ENCODE peak calls at places on chromosomes 5 and 9, in eight cellular contexts. W is neural progenitor cell; Q is right atrium auricular region; R is epithelial cell of esophagus; B is CD8-positive, alpha-beta memory T cell; J is uterus; O is brain microvascular endothelial cell; K is CD8-positive, alpha-beta T cell. Z is an unnamed sample.
A peak's percentile ranks its signal among the peaks of the same experiment; 100 is the strongest.

GRCh38 chr9:127406799-127407504 is 10.0 kb downstream of the SLC2A8 start:
- DNase-seq in J (no peak), O (no peak), Q (no peak), R (no peak), B (no peak), K (no peak), W (no peak), Z (no peak)

GRCh38 chr9:82466616-82467251 is 478.2 kb downstream of the SPATA31D1 start:
- DNase-seq in O (no peak), R (peak; percentile 26), W (peak; percentile 86), K (no peak), B (no peak), Q (no peak), J (no peak), Z (no peak)

GRCh38 chr5:93336330-93337110 is 244.5 kb downstream of the NR2F1-AS1 start:
- DNase-seq in W (no peak), Q (no peak), B (no peak), R (peak; percentile 16), O (no peak), J (no peak), K (no peak), Z (no peak)

GRCh38 chr9:126672634-126673284 is 59.0 kb downstream of the LMX1B start:
- DNase-seq in J (no peak), R (peak; percentile 23), O (no peak), Q (no peak), B (no peak), W (peak; percentile 62), K (no peak), Z (no peak)

GRCh38 chr5:1220831-1221230 is 4.3 kb upstream of the SLC6A18 start:
- DNase-seq in B (no peak), K (no peak), O (no peak), W (no peak), R (no peak), J (no peak), Q (no peak), Z (no peak)

GRCh38 chr5:110884005-110884404 is 145.2 kb downstream of the SLC25A46 start:
- DNase-seq in Q (no peak), O (no peak), J (no peak), W (no peak), K (no peak), R (peak; percentile 55), B (no peak), Z (no peak)

GRCh38 chr5:149456597-149457392 is 77.7 kb upstream of the IL17B start:
- DNase-seq in K (no peak), B (no peak), R (no peak), Q (no peak), W (no peak), J (no peak), O (no peak), Z (no peak)

GRCh38 chr9:74463825-74464224 is 33.3 kb upstream of the RORB start:
- DNase-seq in K (no peak), B (no peak), W (no peak), R (no peak), O (no peak), J (no peak), Q (no peak), Z (no peak)

GRCh38 chr9:14207352-14207995 is 106.5 kb downstream of the NFIB start:
- DNase-seq in Q (no peak), O (no peak), K (no peak), B (no peak), W (no peak), R (no peak), J (no peak), Z (no peak)

GRCh38 chr9:14205463-14205862 is 108.5 kb downstream of the NFIB start:
- DNase-seq in K (no peak), B (no peak), Q (no peak), O (peak; percentile 65), J (no peak), R (peak; percentile 90), W (no peak), Z (peak; percentile 24)

GRCh38 chr9:14198544-14199510 is 115.1 kb downstream of the NFIB start:
- DNase-seq in W (peak; percentile 49), K (no peak), B (no peak), Q (peak; percentile 79), O (peak; percentile 63), R (peak; percentile 70), J (peak; percentile 54), Z (no peak)

GRCh38 chr9:14198049-14198448 is 115.9 kb downstream of the NFIB start:
- DNase-seq in J (no peak), W (no peak), R (no peak), K (no peak), B (no peak), Q (no peak), O (no peak), Z (no peak)

DNA sequence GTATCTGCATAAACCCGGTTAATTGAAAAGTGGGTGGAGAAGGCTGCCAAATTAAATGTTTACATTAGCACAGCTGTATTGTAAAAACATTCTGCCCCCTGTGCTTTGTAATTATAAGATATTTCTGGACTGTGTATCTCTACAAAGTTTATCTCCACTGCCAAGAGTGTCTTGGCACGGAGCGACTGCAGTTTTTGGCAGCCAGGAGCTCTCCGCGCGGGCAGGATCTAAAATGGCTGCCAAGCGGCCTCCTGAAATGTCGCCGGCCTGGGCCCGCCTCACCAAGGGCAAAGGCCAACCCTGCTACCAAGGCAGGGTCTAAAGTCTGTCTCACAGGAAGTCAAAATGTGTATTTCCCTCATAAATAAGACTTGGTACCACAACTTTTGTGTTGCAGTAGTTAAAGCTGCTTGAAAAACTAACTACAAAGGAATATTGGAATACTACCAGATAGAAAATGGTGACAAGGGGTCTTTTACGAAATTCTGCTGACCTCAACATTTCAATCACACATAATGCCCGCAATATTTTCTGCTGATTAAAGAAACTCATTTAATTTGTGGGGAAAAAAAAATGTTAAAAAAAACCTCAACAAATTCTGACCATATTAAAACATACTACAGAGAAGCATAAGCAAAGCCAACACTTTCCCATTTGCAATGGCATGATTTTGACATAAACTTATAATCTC is 110.4 kb downstream of the NFIB start:
- DNase-seq in B (no peak), O (peak; percentile 45), K (no peak), J (peak; percentile 55), W (no peak), Q (no peak), R (no peak), Z (no peak)
- H3K4me3 ChIP-seq in B (no peak overlapping the region), O (no peak overlapping the region), K (no peak overlapping the region), J (no peak overlapping the region), W (no peak overlapping the region), Q (no peak overlapping the region), R (no peak overlapping the region), Z (no peak overlapping the region)

DNA sequence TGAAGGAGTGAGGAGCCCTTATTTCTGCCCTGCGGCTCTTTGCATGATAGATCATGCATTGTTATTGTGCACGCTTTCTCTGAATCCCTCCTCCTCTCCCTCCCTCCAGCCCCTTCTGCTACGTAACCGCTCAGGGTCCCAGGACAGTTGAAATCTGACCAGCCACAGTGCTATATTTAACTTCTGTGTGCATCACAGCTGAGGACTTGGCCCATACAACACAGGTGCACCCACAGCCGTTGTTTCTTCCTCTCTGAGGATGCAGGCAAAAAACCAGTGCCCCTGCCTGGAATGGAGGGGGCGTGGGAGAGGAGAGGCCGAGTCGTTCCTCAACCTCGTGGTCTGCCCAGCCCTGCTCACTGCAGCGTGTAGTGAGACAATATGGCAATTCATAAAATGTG is 335.6 kb upstream of the CLINT1 start:
- DNase-seq in B (no peak), K (no peak), W (no peak), Q (no peak), J (no peak), O (no peak), R (no peak), Z (no peak)
- H3K4me3 ChIP-seq in B (no peak overlapping the region), K (no peak overlapping the region), W (no peak overlapping the region), Q (no peak overlapping the region), J (no peak overlapping the region), O (no peak overlapping the region), R (no peak overlapping the region), Z (no peak overlapping the region)

GRCh38 chr9:114954986-114955623 is 24.7 kb upstream of the TNFSF8 start:
- DNase-seq in J (no peak), O (no peak), R (no peak), B (no peak), Q (no peak), K (no peak), W (no peak), Z (no peak)

GRCh38 chr9:114953917-114954316 is 23.5 kb upstream of the TNFSF8 start:
- DNase-seq in B (no peak), Q (peak; percentile 74), K (no peak), O (peak; percentile 46), W (no peak), R (peak; percentile 80), J (peak; percentile 16), Z (peak; percentile 19)

GRCh38 chr9:114957558-114957957 is 27.2 kb upstream of the TNFSF8 start:
- DNase-seq in O (no peak), B (no peak), R (no peak), W (no peak), J (no peak), Q (no peak), K (no peak), Z (no peak)

GRCh38 chr9:114960276-114960675 is 29.9 kb upstream of the TNFSF8 start:
- DNase-seq in B (no peak), R (no peak), K (no peak), Q (no peak), O (no peak), W (no peak), J (no peak), Z (no peak)

DNA sequence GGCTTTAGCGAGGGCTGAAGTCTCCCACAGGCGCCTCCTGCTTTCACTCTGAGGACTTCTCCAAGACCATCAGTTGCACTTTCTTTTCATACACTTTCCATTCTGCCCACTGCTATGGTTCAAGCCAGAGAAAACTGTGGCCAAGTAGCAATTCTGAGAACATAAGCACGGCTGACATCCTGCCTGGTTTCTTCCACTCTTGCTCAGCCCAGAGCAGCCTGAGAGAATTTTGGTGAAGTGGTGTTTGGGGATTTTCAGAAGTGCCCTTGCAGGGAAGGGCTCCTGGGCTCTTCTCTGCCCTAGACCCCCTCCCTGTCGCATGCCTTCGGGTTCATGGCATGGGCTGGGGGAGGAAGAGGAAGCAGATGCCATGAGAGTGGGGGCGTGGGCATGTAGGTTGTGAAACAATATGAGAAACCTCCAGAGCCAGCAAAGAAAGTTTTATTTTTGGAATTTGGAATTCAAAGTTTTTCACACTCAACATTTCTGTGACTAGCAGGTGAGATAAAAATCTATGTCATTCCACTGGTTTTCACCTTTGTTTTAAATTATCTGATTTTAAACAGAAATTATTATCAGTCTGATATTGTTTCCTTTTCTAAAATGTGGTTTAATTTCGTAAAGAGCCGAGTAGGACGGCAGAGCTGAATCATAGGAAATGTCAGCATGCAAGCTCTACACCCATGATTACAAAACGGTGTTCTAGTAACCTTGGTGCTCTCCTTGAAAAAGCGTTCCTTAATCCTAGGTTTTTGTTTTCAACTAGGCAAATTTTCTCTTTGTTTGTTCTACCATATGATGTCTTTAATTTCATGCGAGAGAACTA is 27.8 kb upstream of the TNFSF8 start:
- DNase-seq in J (no peak), K (peak; percentile 49), R (no peak), W (no peak), Q (peak; percentile 65), B (no peak), O (no peak), Z (no peak)
- H3K4me3 ChIP-seq in J (no peak overlapping the region), K (peak overlapping the region; percentile 13), R (no peak overlapping the region), W (no peak overlapping the region), Q (no peak overlapping the region), B (peak overlapping the region; percentile 3), O (no peak overlapping the region), Z (no peak overlapping the region)

GRCh38 chr9:136549010-136549980 is 3.4 kb upstream of the NOTCH1 start:
- DNase-seq in J (no peak), K (no peak), B (no peak), R (no peak), Q (no peak), W (no peak), O (no peak), Z (no peak)

GRCh38 chr9:136551401-136552116 is 5.7 kb upstream of the NOTCH1 start:
- DNase-seq in J (peak; percentile 92), B (no peak), Q (peak; percentile 85), R (peak; percentile 91), O (peak; percentile 28), K (no peak), W (peak; percentile 70), Z (no peak)

GRCh38 chr9:136552117-136552685 is 6.4 kb upstream of the NOTCH1 start:
- DNase-seq in K (no peak), R (peak; percentile 82), B (no peak), O (peak; percentile 42), Q (no peak), J (peak; percentile 64), W (no peak), Z (peak; percentile 76)

GRCh38 chr9:136547508-136548215 is 1.8 kb upstream of the NOTCH1 start:
- DNase-seq in R (no peak), J (no peak), Q (no peak), W (no peak), K (no peak), O (no peak), B (no peak), Z (no peak)

DNA sequence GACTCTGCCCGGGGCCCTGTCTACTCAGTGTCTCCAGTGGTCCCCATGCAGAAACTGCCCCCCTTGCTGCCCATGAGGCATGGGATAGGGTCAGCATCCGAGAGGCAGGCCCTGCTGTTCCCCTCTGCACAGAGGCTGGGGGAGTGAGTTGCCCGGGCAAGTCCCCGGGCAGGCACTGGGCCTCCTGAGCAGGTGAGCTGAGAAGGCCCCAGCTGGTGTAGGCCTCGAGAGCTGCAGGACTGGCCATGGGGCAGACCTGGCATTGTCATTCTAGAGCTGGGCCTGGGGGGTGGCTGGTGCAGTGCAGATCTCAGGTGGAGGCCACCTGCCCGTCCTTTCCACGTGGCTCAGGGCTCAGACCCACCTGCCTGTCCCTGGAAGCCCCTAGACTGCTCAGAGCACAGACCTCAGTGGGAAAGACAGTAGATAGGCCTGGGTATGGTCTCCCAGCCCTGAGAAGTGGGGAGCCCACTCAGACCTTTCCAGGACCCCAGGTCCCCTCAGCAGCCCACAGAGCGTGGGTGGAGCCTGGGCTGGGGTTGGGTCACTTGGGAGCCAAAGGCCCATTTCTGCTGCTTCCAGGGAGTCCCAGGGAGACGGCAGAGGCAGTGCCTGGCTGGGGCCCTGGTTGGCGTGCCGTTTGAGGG is 4.7 kb upstream of the NOTCH1 start:
- DNase-seq in O (no peak), R (peak; percentile 77), J (no peak), Q (no peak), W (no peak), K (no peak), B (no peak), Z (no peak)
- H3K4me3 ChIP-seq in O (no peak overlapping the region), R (no peak overlapping the region), J (no peak overlapping the region), Q (no peak overlapping the region), W (no peak overlapping the region), K (no peak overlapping the region), B (no peak overlapping the region), Z (no peak overlapping the region)